ENCODE peak calls at places on chromosomes 3 and 15, in four cellular contexts. One of them, this sample, is unnamed.

GRCh38 chr3:149288655-149289054 is 44.8 kb downstream of the TM4SF18 start:
- DNase-seq in CD8-positive, alpha-beta T cell: no peak
- DNase-seq in foreskin keratinocyte: no peak
- DNase-seq in fibroblast of pulmonary artery: no peak
- DNase-seq in this sample: no peak

GRCh38 chr15:90124487-90124886 is 22.2 kb upstream of the IDH2 start:
- DNase-seq in fibroblast of pulmonary artery: no peak
- DNase-seq in foreskin keratinocyte: no peak
- DNase-seq in CD8-positive, alpha-beta T cell: no peak
- DNase-seq in this sample: no peak

GRCh38 chr15:93553167-93553566 is 464.2 kb upstream of the RGMA start:
- DNase-seq in CD8-positive, alpha-beta T cell: no peak
- DNase-seq in foreskin keratinocyte: no peak
- DNase-seq in fibroblast of pulmonary artery: no peak
- DNase-seq in this sample: no peak

GRCh38 chr3:45056608-45057301 is 30.7 kb downstream of the CLEC3B start:
- DNase-seq in fibroblast of pulmonary artery: no peak
- DNase-seq in CD8-positive, alpha-beta T cell: no peak
- DNase-seq in foreskin keratinocyte: no peak
- DNase-seq in this sample: no peak

GRCh38 chr3:119762876-119763275 is 19.0 kb upstream of the NR1I2 start:
- DNase-seq in foreskin keratinocyte: no peak
- DNase-seq in CD8-positive, alpha-beta T cell: no peak
- DNase-seq in fibroblast of pulmonary artery: no peak
- DNase-seq in this sample: no peak

GRCh38 chr15:68500363-68501317 is 68.7 kb upstream of the ITGA11 start:
- DNase-seq in foreskin keratinocyte: no peak
- DNase-seq in CD8-positive, alpha-beta T cell: no peak
- DNase-seq in fibroblast of pulmonary artery: no peak
- DNase-seq in this sample: no peak

GRCh38 chr3:48403533-48404439 is 26.1 kb downstream of the PLXNB1 start:
- DNase-seq in CD8-positive, alpha-beta T cell: peak; percentile 5
- DNase-seq in foreskin keratinocyte: no peak
- DNase-seq in fibroblast of pulmonary artery: no peak
- DNase-seq in this sample: no peak

GRCh38 chr3:29922990-29923746 is 642.3 kb downstream of the RBMS3 start:
- DNase-seq in foreskin keratinocyte: peak; percentile 93
- DNase-seq in CD8-positive, alpha-beta T cell: no peak
- DNase-seq in fibroblast of pulmonary artery: peak; percentile 97
- DNase-seq in this sample: peak; percentile 32

GRCh38 chr3:122629763-122630162 is 50.9 kb upstream of the PARP14 start:
- DNase-seq in fibroblast of pulmonary artery: no peak
- DNase-seq in CD8-positive, alpha-beta T cell: no peak
- DNase-seq in foreskin keratinocyte: no peak
- DNase-seq in this sample: no peak

GRCh38 chr3:49552087-49552486 is 2.2 kb upstream of the BSN start:
- DNase-seq in foreskin keratinocyte: no peak
- DNase-seq in fibroblast of pulmonary artery: no peak
- DNase-seq in CD8-positive, alpha-beta T cell: no peak
- DNase-seq in this sample: no peak

GRCh38 chr15:28952666-28953491 is 67.1 kb downstream of the APBA2 start:
- DNase-seq in foreskin keratinocyte: no peak
- DNase-seq in fibroblast of pulmonary artery: no peak
- DNase-seq in CD8-positive, alpha-beta T cell: no peak
- DNase-seq in this sample: no peak

GRCh38 chr3:122169911-122170310 is 13.6 kb upstream of the CASR start:
- DNase-seq in fibroblast of pulmonary artery: no peak
- DNase-seq in foreskin keratinocyte: peak; percentile 56
- DNase-seq in CD8-positive, alpha-beta T cell: no peak
- DNase-seq in this sample: peak; percentile 21

GRCh38 chr3:139830817-139831216 is 104.2 kb upstream of the CLSTN2 start:
- DNase-seq in CD8-positive, alpha-beta T cell: no peak
- DNase-seq in foreskin keratinocyte: no peak
- DNase-seq in fibroblast of pulmonary artery: no peak
- DNase-seq in this sample: no peak

GRCh38 chr3:11734-12133 is 184.8 kb upstream of the CHL1 start:
- DNase-seq in foreskin keratinocyte: no peak
- DNase-seq in fibroblast of pulmonary artery: no peak
- DNase-seq in CD8-positive, alpha-beta T cell: no peak
- DNase-seq in this sample: no peak

GRCh38 chr3:168095611-168096209 is at the start of gene GOLIM4:
- DNase-seq in fibroblast of pulmonary artery: peak; percentile 97
- DNase-seq in foreskin keratinocyte: no peak
- DNase-seq in CD8-positive, alpha-beta T cell: peak; percentile 45
- DNase-seq in this sample: peak; percentile 99

GRCh38 chr3:146375214-146375613 is 94.1 kb downstream of the PLSCR2 start:
- DNase-seq in CD8-positive, alpha-beta T cell: no peak
- DNase-seq in foreskin keratinocyte: no peak
- DNase-seq in fibroblast of pulmonary artery: peak; percentile 68
- DNase-seq in this sample: no peak

GRCh38 chr3:141336672-141337522 is 31.4 kb upstream of the ZBTB38 start:
- DNase-seq in fibroblast of pulmonary artery: peak; percentile 93
- DNase-seq in CD8-positive, alpha-beta T cell: no peak
- DNase-seq in foreskin keratinocyte: peak; percentile 93
- DNase-seq in this sample: no peak

GRCh38 chr3:72972706-72973030 is 23.9 kb upstream of the PPP4R2 start:
- DNase-seq in CD8-positive, alpha-beta T cell: no peak
- DNase-seq in fibroblast of pulmonary artery: no peak
- DNase-seq in foreskin keratinocyte: no peak
- DNase-seq in this sample: no peak

GRCh38 chr15:29969587-29970401 is 113.0 kb upstream of the GOLGA8J start:
- DNase-seq in foreskin keratinocyte: no peak
- DNase-seq in fibroblast of pulmonary artery: no peak
- DNase-seq in CD8-positive, alpha-beta T cell: no peak
- DNase-seq in this sample: no peak

GRCh38 chr3:42508562-42508961 is 6.1 kb downstream of the VIPR1 start:
- DNase-seq in CD8-positive, alpha-beta T cell: no peak
- DNase-seq in fibroblast of pulmonary artery: no peak
- DNase-seq in foreskin keratinocyte: no peak
- DNase-seq in this sample: no peak

GRCh38 chr3:126113238-126113555 is 29.3 kb upstream of the SLC41A3 start:
- DNase-seq in fibroblast of pulmonary artery: no peak
- DNase-seq in CD8-positive, alpha-beta T cell: no peak
- DNase-seq in foreskin keratinocyte: no peak
- DNase-seq in this sample: no peak

GRCh38 chr15:85164841-85165466 is 183.3 kb downstream of the PDE8A start:
- DNase-seq in foreskin keratinocyte: peak; percentile 71
- DNase-seq in CD8-positive, alpha-beta T cell: no peak
- DNase-seq in fibroblast of pulmonary artery: no peak
- DNase-seq in this sample: peak; percentile 57

GRCh38 chr3:43455233-43455632 is 166.6 kb downstream of the ANO10 start:
- DNase-seq in foreskin keratinocyte: peak; percentile 63
- DNase-seq in CD8-positive, alpha-beta T cell: no peak
- DNase-seq in fibroblast of pulmonary artery: peak; percentile 41
- DNase-seq in this sample: peak; percentile 2

GRCh38 chr3:194089357-194090177 is 46.4 kb upstream of the HES1 start:
- DNase-seq in fibroblast of pulmonary artery: peak; percentile 99
- DNase-seq in foreskin keratinocyte: peak; percentile 100
- DNase-seq in CD8-positive, alpha-beta T cell: no peak
- DNase-seq in this sample: peak; percentile 96

GRCh38 chr3:29282431-29283296 is 1.8 kb downstream of the RBMS3 start:
- DNase-seq in CD8-positive, alpha-beta T cell: no peak
- DNase-seq in fibroblast of pulmonary artery: peak; percentile 79
- DNase-seq in foreskin keratinocyte: peak; percentile 67
- DNase-seq in this sample: no peak

GRCh38 chr15:31461375-31461774 is 134.7 kb downstream of the KLF13 start:
- DNase-seq in CD8-positive, alpha-beta T cell: no peak
- DNase-seq in foreskin keratinocyte: no peak
- DNase-seq in fibroblast of pulmonary artery: no peak
- DNase-seq in this sample: no peak

GRCh38 chr15:76159282-76159681 is 99.5 kb downstream of the TMEM266 start:
- DNase-seq in foreskin keratinocyte: no peak
- DNase-seq in CD8-positive, alpha-beta T cell: no peak
- DNase-seq in fibroblast of pulmonary artery: no peak
- DNase-seq in this sample: no peak

GRCh38 chr15:67735896-67736295 is 89.4 kb upstream of the SKOR1 start:
- DNase-seq in foreskin keratinocyte: no peak
- DNase-seq in fibroblast of pulmonary artery: no peak
- DNase-seq in CD8-positive, alpha-beta T cell: no peak
- DNase-seq in this sample: no peak

GRCh38 chr15:41969851-41970431 is 2.4 kb downstream of the EHD4 start:
- DNase-seq in foreskin keratinocyte: peak; percentile 38
- DNase-seq in CD8-positive, alpha-beta T cell: peak; percentile 39
- DNase-seq in fibroblast of pulmonary artery: no peak
- DNase-seq in this sample: no peak

GRCh38 chr15:27183182-27183581 is 212.2 kb downstream of the GABRG3 start:
- DNase-seq in foreskin keratinocyte: no peak
- DNase-seq in fibroblast of pulmonary artery: no peak
- DNase-seq in CD8-positive, alpha-beta T cell: no peak
- DNase-seq in this sample: no peak

GRCh38 chr3:172201136-172201989 is 162.0 kb downstream of the FNDC3B start:
- DNase-seq in CD8-positive, alpha-beta T cell: no peak
- DNase-seq in foreskin keratinocyte: peak; percentile 77
- DNase-seq in fibroblast of pulmonary artery: peak; percentile 94
- DNase-seq in this sample: no peak

GRCh38 chr3:141523615-141524375 is 37.0 kb downstream of the RASA2 start:
- DNase-seq in foreskin keratinocyte: peak; percentile 46
- DNase-seq in CD8-positive, alpha-beta T cell: no peak
- DNase-seq in fibroblast of pulmonary artery: no peak
- DNase-seq in this sample: no peak

GRCh38 chr15:69592954-69593353 is 140.3 kb downstream of the RPLP1 start:
- DNase-seq in fibroblast of pulmonary artery: no peak
- DNase-seq in CD8-positive, alpha-beta T cell: no peak
- DNase-seq in foreskin keratinocyte: no peak
- DNase-seq in this sample: no peak

GRCh38 chr15:39269352-39269751 is 311.5 kb upstream of the THBS1 start:
- DNase-seq in foreskin keratinocyte: peak; percentile 49
- DNase-seq in fibroblast of pulmonary artery: no peak
- DNase-seq in CD8-positive, alpha-beta T cell: no peak
- DNase-seq in this sample: no peak

GRCh38 chr15:25852696-25853524 is 10.2 kb downstream of the ATP10A start:
- DNase-seq in fibroblast of pulmonary artery: no peak
- DNase-seq in foreskin keratinocyte: no peak
- DNase-seq in CD8-positive, alpha-beta T cell: no peak
- DNase-seq in this sample: no peak
- TF ChIP-seq CTCF in fibroblast of pulmonary artery: no peak
- TF ChIP-seq CTCF in foreskin keratinocyte: no peak
- TF ChIP-seq CTCF in CD8-positive, alpha-beta T cell: no peak
- TF ChIP-seq CTCF in this sample: no peak

GRCh38 chr3:10883478-10884234 is 67.6 kb downstream of the SLC6A11 start:
- DNase-seq in foreskin keratinocyte: peak; percentile 46
- DNase-seq in fibroblast of pulmonary artery: peak; percentile 8
- DNase-seq in CD8-positive, alpha-beta T cell: no peak
- DNase-seq in this sample: peak; percentile 28
- TF ChIP-seq CTCF in foreskin keratinocyte: peak; percentile 69
- TF ChIP-seq CTCF in fibroblast of pulmonary artery: peak; percentile 37
- TF ChIP-seq CTCF in CD8-positive, alpha-beta T cell: no peak
- TF ChIP-seq CTCF in this sample: peak; percentile 13

GRCh38 chr3:113626513-113627371 is 69.7 kb downstream of the USF3 start:
- DNase-seq in fibroblast of pulmonary artery: peak; percentile 72
- DNase-seq in CD8-positive, alpha-beta T cell: no peak
- DNase-seq in foreskin keratinocyte: peak; percentile 37
- DNase-seq in this sample: peak; percentile 63
- TF ChIP-seq CTCF in fibroblast of pulmonary artery: peak; percentile 99
- TF ChIP-seq CTCF in CD8-positive, alpha-beta T cell: no peak
- TF ChIP-seq CTCF in foreskin keratinocyte: peak; percentile 88
- TF ChIP-seq CTCF in this sample: peak; percentile 59

GRCh38 chr15:78233496-78233895 is 869 bp downstream of the ACSBG1 start:
- DNase-seq in CD8-positive, alpha-beta T cell: no peak
- DNase-seq in foreskin keratinocyte: no peak
- DNase-seq in fibroblast of pulmonary artery: no peak
- DNase-seq in this sample: no peak

GRCh38 chr15:78236491-78236890 is 2.1 kb upstream of the ACSBG1 start:
- DNase-seq in fibroblast of pulmonary artery: no peak
- DNase-seq in CD8-positive, alpha-beta T cell: no peak
- DNase-seq in foreskin keratinocyte: no peak
- DNase-seq in this sample: no peak

GRCh38 chr15:78234515-78235040 is at the start of gene ACSBG1:
- DNase-seq in foreskin keratinocyte: no peak
- DNase-seq in CD8-positive, alpha-beta T cell: no peak
- DNase-seq in fibroblast of pulmonary artery: no peak
- DNase-seq in this sample: no peak

GRCh38 chr15:78229431-78230406 is 4.6 kb downstream of the ACSBG1 start:
- DNase-seq in CD8-positive, alpha-beta T cell: no peak
- DNase-seq in foreskin keratinocyte: no peak
- DNase-seq in fibroblast of pulmonary artery: no peak
- DNase-seq in this sample: no peak

DNA sequence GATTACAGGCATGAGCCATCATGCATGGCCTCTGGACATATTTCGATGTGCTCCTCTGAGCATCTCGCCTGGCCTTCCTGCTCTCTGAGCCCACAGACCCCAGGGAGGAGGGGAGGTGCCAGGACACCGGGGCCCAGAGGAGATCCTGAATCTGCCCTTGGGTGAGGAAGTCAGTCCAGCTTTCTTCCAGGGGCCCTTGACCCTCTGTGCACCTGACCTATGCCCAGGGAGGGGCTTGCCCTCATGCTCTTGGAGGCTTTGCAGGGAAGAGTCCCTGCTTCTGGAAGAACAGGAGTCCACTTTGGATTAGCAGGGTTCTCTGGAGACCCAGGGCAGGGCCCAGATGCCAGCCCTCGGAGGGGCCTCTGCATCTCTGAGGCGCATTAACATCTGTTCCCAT is 1.4 kb downstream of the ACSBG1 start:
- DNase-seq in CD8-positive, alpha-beta T cell: no peak
- DNase-seq in foreskin keratinocyte: no peak
- DNase-seq in fibroblast of pulmonary artery: no peak
- DNase-seq in this sample: no peak
- TF ChIP-seq CTCF in CD8-positive, alpha-beta T cell: no peak
- TF ChIP-seq CTCF in foreskin keratinocyte: no peak
- TF ChIP-seq CTCF in fibroblast of pulmonary artery: no peak
- TF ChIP-seq CTCF in this sample: no peak

DNA sequence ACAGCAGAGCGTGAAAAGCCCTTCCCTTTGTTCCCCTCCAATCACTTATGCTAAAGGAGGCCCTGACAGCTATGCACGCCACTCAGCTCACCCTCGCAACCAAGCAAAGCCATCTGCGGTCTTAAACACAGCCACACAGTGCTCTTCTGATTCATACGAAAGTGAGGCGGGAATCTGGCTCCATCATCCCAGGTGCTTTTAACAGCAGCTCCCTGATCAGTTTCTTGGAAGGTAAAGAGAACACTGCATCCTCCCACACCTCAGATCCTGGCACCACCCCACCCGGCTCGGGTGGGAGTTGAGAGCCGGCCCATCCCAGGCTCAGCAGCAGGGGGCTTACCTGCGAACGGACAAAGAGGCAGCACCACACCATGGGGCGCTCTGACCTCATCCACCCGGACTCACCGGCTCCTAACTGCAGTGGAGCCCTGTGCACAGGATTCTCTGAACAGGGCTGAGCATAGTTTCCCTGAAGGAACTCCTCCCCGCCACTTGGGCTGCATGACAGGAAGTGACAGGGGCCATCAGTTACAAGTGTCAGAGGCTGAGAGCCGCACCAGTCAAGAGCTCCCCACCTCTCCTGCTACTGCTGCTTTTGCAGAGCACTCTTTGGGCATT is 114.3 kb upstream of the ARHGEF3 start:
- DNase-seq in CD8-positive, alpha-beta T cell: peak; percentile 75
- DNase-seq in foreskin keratinocyte: no peak
- DNase-seq in fibroblast of pulmonary artery: no peak
- DNase-seq in this sample: no peak
- TF ChIP-seq CTCF in CD8-positive, alpha-beta T cell: no peak
- TF ChIP-seq CTCF in foreskin keratinocyte: no peak
- TF ChIP-seq CTCF in fibroblast of pulmonary artery: no peak
- TF ChIP-seq CTCF in this sample: no peak

This sample was measured in Calu3.